ENCODE peak calls at places on chromosomes 11 and 22, in seven cellular contexts. D, Q, N, R, F, K and X are unnamed samples. For H3K9me3, the result is how much of the 10 kb centered on the place peaks cover.

GRCh38 chr11:22633354-22633902 is 7.8 kb upstream of the FANCF start:
- DNase-seq in D (no peak), Q (no peak), N (no peak), R (no peak), F (peak), K (no peak), X (no peak)

GRCh38 chr22:32183625-32184024 is 21.2 kb downstream of the RFPL2 start:
- DNase-seq in D (no peak), Q (no peak), N (no peak), R (peak), F (no peak), K (no peak), X (no peak)

GRCh38 chr22:42313804-42314581 is 43.5 kb upstream of the TCF20 start:
- DNase-seq in D (peak), Q (peak), N (peak), R (peak), F (peak), K (no peak), X (peak)

GRCh38 chr11:11347583-11347982 is 5.5 kb downstream of the CSNK2A3 start:
- DNase-seq in D (no peak), Q (no peak), N (no peak), R (no peak), F (no peak), K (no peak), X (no peak)

GRCh38 chr11:65780770-65781151 is at the start of gene AP5B1:
- DNase-seq in D (peak), Q (no peak), N (peak), R (peak), F (peak), K (no peak), X (no peak)

GRCh38 chr11:47299078-47299477 is 29.1 kb downstream of the MADD start:
- DNase-seq in D (no peak), Q (no peak), N (no peak), R (no peak), F (no peak), K (no peak), X (no peak)

GRCh38 chr11:93519179-93519578 is 24.0 kb downstream of the SMCO4 start:
- DNase-seq in D (no peak), Q (no peak), N (no peak), R (no peak), F (no peak), K (no peak), X (no peak)

GRCh38 chr22:22018825-22019658 is 36.5 kb upstream of the TOP3B start:
- DNase-seq in D (no peak), Q (no peak), N (no peak), R (no peak), F (no peak), K (no peak), X (no peak)

GRCh38 chr11:66651011-66651410 is 12.5 kb downstream of the RBM4 start:
- DNase-seq in D (no peak), Q (no peak), N (no peak), R (no peak), F (no peak), K (no peak), X (no peak)

GRCh38 chr11:134071306-134071705 is 2.4 kb downstream of the JAM3 start:
- DNase-seq in D (no peak), Q (no peak), N (no peak), R (no peak), F (no peak), K (no peak), X (no peak)

GRCh38 chr11:20609727-20610707 is 10.6 kb downstream of the SLC6A5 start:
- DNase-seq in D (peak), Q (peak), N (peak), R (peak), F (peak), K (no peak), X (peak)

GRCh38 chr11:914747-915493 is 4.3 kb upstream of the CHID1 start:
- DNase-seq in D (no peak), Q (no peak), N (no peak), R (no peak), F (peak), K (no peak), X (no peak)

GRCh38 chr11:12249590-12250260 is 127.6 kb upstream of the PARVA start:
- DNase-seq in D (no peak), Q (no peak), N (no peak), R (no peak), F (no peak), K (no peak), X (no peak)

GRCh38 chr22:32695451-32695891 is 106.0 kb upstream of the TIMP3 start:
- DNase-seq in D (no peak), Q (peak), N (no peak), R (no peak), F (peak), K (no peak), X (no peak)

GRCh38 chr11:35553831-35554230 is 28.4 kb upstream of the PAMR1 start:
- DNase-seq in D (no peak), Q (no peak), N (no peak), R (no peak), F (no peak), K (no peak), X (no peak)

GRCh38 chr11:95230054-95231034 is 658 bp downstream of the SESN3 start:
- DNase-seq in D (peak), Q (no peak), N (peak), R (no peak), F (no peak), K (no peak), X (no peak)

GRCh38 chr11:120195601-120196289 is 15.1 kb upstream of the OAF start:
- DNase-seq in D (no peak), Q (no peak), N (no peak), R (no peak), F (no peak), K (no peak), X (no peak)

GRCh38 chr11:72568861-72569260 is 105.4 kb downstream of the PDE2A start:
- DNase-seq in D (no peak), Q (no peak), N (no peak), R (no peak), F (no peak), K (no peak), X (no peak)

GRCh38 chr22:45638197-45638596 is 33.4 kb upstream of the ATXN10 start:
- DNase-seq in D (no peak), Q (no peak), N (no peak), R (no peak), F (no peak), K (no peak), X (no peak)

GRCh38 chr22:29195118-29195963 is 10.4 kb upstream of the EMID1 start:
- DNase-seq in D (no peak), Q (no peak), N (peak), R (peak), F (no peak), K (no peak), X (no peak)

GRCh38 chr11:32895471-32895870 is 2.9 kb downstream of the QSER1 start:
- DNase-seq in D (no peak), Q (no peak), N (no peak), R (no peak), F (no peak), K (no peak), X (no peak)

GRCh38 chr11:123357990-123358827 is 71.9 kb upstream of the GRAMD1B start:
- DNase-seq in D (peak), Q (no peak), N (no peak), R (peak), F (no peak), K (peak), X (no peak)

GRCh38 chr11:64777449-64778222 is 706 bp downstream of the SF1 start:
- DNase-seq in D (peak), Q (no peak), N (peak), R (peak), F (peak), K (no peak), X (peak)

GRCh38 chr11:117830674-117831351 is 6.3 kb upstream of the FXYD2 start:
- DNase-seq in D (peak), Q (no peak), N (no peak), R (no peak), F (no peak), K (no peak), X (no peak)

GRCh38 chr11:79100093-79100704 is 340.6 kb downstream of the TENM4 start:
- DNase-seq in D (peak), Q (peak), N (peak), R (peak), F (peak), K (no peak), X (no peak)

GRCh38 chr11:67504950-67505561 is at the start of gene PITPNM1:
- DNase-seq in D (peak), Q (no peak), N (peak), R (peak), F (peak), K (no peak), X (peak)

GRCh38 chr11:64996710-64997380 is at the start of gene BATF2:
- DNase-seq in D (peak), Q (peak), N (peak), R (peak), F (peak), K (no peak), X (peak)

GRCh38 chr22:35985361-35985760 is 43.3 kb downstream of the RBFOX2 start:
- DNase-seq in D (no peak), Q (no peak), N (no peak), R (no peak), F (no peak), K (no peak), X (no peak)

GRCh38 chr22:35987994-35988393 is 40.6 kb downstream of the RBFOX2 start:
- DNase-seq in D (no peak), Q (no peak), N (no peak), R (no peak), F (peak), K (no peak), X (no peak)

GRCh38 chr22:35986085-35986484 is 42.5 kb downstream of the RBFOX2 start:
- DNase-seq in D (no peak), Q (no peak), N (no peak), R (no peak), F (no peak), K (no peak), X (no peak)

GRCh38 chr22:35984776-35985175 is 43.8 kb downstream of the RBFOX2 start:
- DNase-seq in D (no peak), Q (no peak), N (no peak), R (no peak), F (no peak), K (no peak), X (no peak)

GRCh38 chr22:35987487-35987886 is 41.1 kb downstream of the RBFOX2 start:
- DNase-seq in D (no peak), Q (no peak), N (no peak), R (peak), F (peak), K (no peak), X (no peak)
- TF ChIP-seq YY1 in D (no peak), Q (no peak), N (no peak), R (no peak), F (no peak), K (no peak), X (no peak)

GRCh38 chr11:17406082-17406817 is 17.8 kb upstream of the KCNJ11 start:
- DNase-seq in D (no peak), Q (no peak), N (no peak), R (no peak), F (no peak), K (no peak), X (no peak)

GRCh38 chr11:17406818-17407149 is 18.3 kb upstream of the KCNJ11 start:
- DNase-seq in D (no peak), Q (no peak), N (no peak), R (no peak), F (no peak), K (no peak), X (no peak)

GRCh38 chr11:17408026-17408425 is 19.6 kb upstream of the KCNJ11 start:
- DNase-seq in D (no peak), Q (no peak), N (no peak), R (no peak), F (no peak), K (no peak), X (no peak)

GRCh38 chr11:17408641-17409040 is 20.2 kb upstream of the KCNJ11 start:
- DNase-seq in D (no peak), Q (no peak), N (no peak), R (no peak), F (no peak), K (no peak), X (no peak)

GRCh38 chr11:17407575-17407974 is 19.1 kb upstream of the KCNJ11 start:
- DNase-seq in D (no peak), Q (no peak), N (no peak), R (no peak), F (no peak), K (no peak), X (no peak)
- H3K9me3 ChIP-seq in D (under half), Q (under half), N (under half), R (under half), F (under half), K (under half), X (under half)

GRCh38 chr11:88553204-88553603 is 215.7 kb upstream of the CTSC start:
- DNase-seq in D (no peak), Q (no peak), N (no peak), R (no peak), F (no peak), K (no peak), X (no peak)

GRCh38 chr11:88555829-88556202 is 218.3 kb upstream of the CTSC start:
- DNase-seq in D (no peak), Q (no peak), N (no peak), R (no peak), F (no peak), K (no peak), X (no peak)

GRCh38 chr11:88555018-88555828 is 217.7 kb upstream of the CTSC start:
- DNase-seq in D (no peak), Q (peak), N (no peak), R (no peak), F (no peak), K (no peak), X (no peak)

GRCh38 chr11:88552377-88553029 is 215.0 kb upstream of the CTSC start:
- DNase-seq in D (peak), Q (peak), N (peak), R (peak), F (peak), K (peak), X (peak)
- TF ChIP-seq YY1 in D (no peak), Q (peak), N (no peak), R (no peak), F (no peak), K (no peak), X (no peak)

GRCh38 chr22:48654492-48654891 is 1173.2 kb downstream of the BRD1 start:
- DNase-seq in D (no peak), Q (no peak), N (no peak), R (no peak), F (no peak), K (no peak), X (no peak)
- H3K9me3 ChIP-seq in D (under half), Q (under half), N (under half), R (under half), F (under half), K (under half), X (under half)

GRCh38 chr11:8765294-8765693 is 82.7 kb downstream of the RPL27A start:
- DNase-seq in D (no peak), Q (no peak), N (no peak), R (no peak), F (peak), K (no peak), X (no peak)
- TF ChIP-seq YY1 in D (no peak), Q (no peak), N (no peak), R (no peak), F (no peak), K (no peak), X (no peak)

GRCh38 chr22:49538006-49538405 is 289.7 kb downstream of the BRD1 start:
- DNase-seq in D (no peak), Q (no peak), N (no peak), R (no peak), F (no peak), K (no peak), X (no peak)
- H3K9me3 ChIP-seq in D (under half), Q (under half), N (under half), R (under half), F (under half), K (under half), X (under half)

GRCh38 chr11:68843052-68843561 is 1.4 kb upstream of the CPT1A start:
- DNase-seq in D (no peak), Q (no peak), N (no peak), R (no peak), F (no peak), K (no peak), X (no peak)

GRCh38 chr11:68842427-68843051 is 823 bp upstream of the CPT1A start:
- DNase-seq in D (no peak), Q (no peak), N (no peak), R (no peak), F (no peak), K (no peak), X (no peak)

GRCh38 chr11:68844801-68845200 is 3.1 kb upstream of the CPT1A start:
- DNase-seq in D (no peak), Q (no peak), N (no peak), R (no peak), F (no peak), K (no peak), X (no peak)

GRCh38 chr11:68844376-68844775 is 2.7 kb upstream of the CPT1A start:
- DNase-seq in D (no peak), Q (no peak), N (no peak), R (no peak), F (no peak), K (no peak), X (no peak)

DNA sequence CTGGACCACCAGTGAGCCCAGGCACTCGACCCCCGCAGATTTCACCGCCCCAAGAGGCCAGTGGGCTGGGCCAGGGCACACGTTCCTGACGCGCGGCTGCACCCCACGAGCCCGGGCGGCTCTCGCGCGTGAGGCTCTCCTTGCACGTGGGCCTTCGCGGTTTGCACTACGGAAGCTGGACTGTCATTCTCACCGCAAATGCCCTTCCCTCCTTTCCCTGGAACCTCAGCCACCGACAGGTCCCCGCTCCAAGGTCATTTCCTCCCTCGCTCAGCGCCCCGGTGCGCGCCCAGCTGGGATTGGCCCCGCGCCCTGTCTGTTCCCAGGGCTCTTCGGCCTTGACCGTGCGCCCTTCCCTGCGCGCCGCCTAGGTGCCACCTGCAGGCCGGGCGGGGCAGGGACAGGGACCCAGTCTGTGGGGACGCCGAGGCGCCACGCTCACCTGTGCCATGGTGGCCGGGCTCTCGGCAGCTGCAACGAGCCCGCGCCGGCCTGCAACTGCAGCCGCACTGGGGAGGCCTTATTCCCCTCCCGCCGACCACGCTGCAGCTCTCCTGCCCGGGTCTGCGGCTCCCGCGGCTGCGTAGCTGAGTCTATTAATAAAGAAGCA is 2.1 kb upstream of the CPT1A start:
- DNase-seq in D (peak), Q (peak), N (no peak), R (no peak), F (peak), K (no peak), X (no peak)
- TF ChIP-seq YY1 in D (no peak), Q (peak), N (no peak), R (no peak), F (peak), K (peak), X (no peak)